ENCODE peak calls at places on chromosomes 2 and 18, in five cellular contexts. One of them, this sample, is unnamed.

GRCh38 chr2:23691106-23691470 is 235.8 kb downstream of the ATAD2B start:
- DNase-seq in AG08396: no peak
- DNase-seq in colonic mucosa: no peak
- DNase-seq in CD8-positive, alpha-beta memory T cell: no peak
- DNase-seq in MV-4-11: no peak
- DNase-seq in this sample: no peak

GRCh38 chr2:4579977-4580376 is 876.6 kb downstream of the DCDC2C start:
- DNase-seq in AG08396: no peak
- DNase-seq in colonic mucosa: no peak
- DNase-seq in CD8-positive, alpha-beta memory T cell: no peak
- DNase-seq in MV-4-11: no peak
- DNase-seq in this sample: no peak

GRCh38 chr2:120914839-120915521 is 179.3 kb downstream of the GLI2 start:
- DNase-seq in AG08396: peak; percentile 91
- DNase-seq in colonic mucosa: peak; percentile 49
- DNase-seq in CD8-positive, alpha-beta memory T cell: no peak
- DNase-seq in MV-4-11: no peak
- DNase-seq in this sample: no peak

GRCh38 chr2:34266908-34267697 is 668.0 kb upstream of the FAM98A start:
- DNase-seq in AG08396: no peak
- DNase-seq in colonic mucosa: no peak
- DNase-seq in CD8-positive, alpha-beta memory T cell: no peak
- DNase-seq in MV-4-11: no peak
- DNase-seq in this sample: no peak

GRCh38 chr18:62210138-62210537 is 23.1 kb downstream of the RELCH start:
- DNase-seq in AG08396: no peak
- DNase-seq in colonic mucosa: no peak
- DNase-seq in CD8-positive, alpha-beta memory T cell: no peak
- DNase-seq in MV-4-11: no peak
- DNase-seq in this sample: no peak

GRCh38 chr2:18404141-18404540 is 156.3 kb downstream of the RDH14 start:
- DNase-seq in AG08396: no peak
- DNase-seq in colonic mucosa: no peak
- DNase-seq in CD8-positive, alpha-beta memory T cell: no peak
- DNase-seq in MV-4-11: no peak
- DNase-seq in this sample: no peak

GRCh38 chr2:160246356-160246755 is 46.3 kb upstream of the ITGB6 start:
- DNase-seq in AG08396: no peak
- DNase-seq in colonic mucosa: no peak
- DNase-seq in CD8-positive, alpha-beta memory T cell: no peak
- DNase-seq in MV-4-11: no peak
- DNase-seq in this sample: no peak

GRCh38 chr2:69143726-69144360 is 130.9 kb downstream of the ANTXR1 start:
- DNase-seq in AG08396: no peak
- DNase-seq in colonic mucosa: no peak
- DNase-seq in CD8-positive, alpha-beta memory T cell: no peak
- DNase-seq in MV-4-11: no peak
- DNase-seq in this sample: no peak

GRCh38 chr18:55401638-55402191 is 186.3 kb downstream of the TCF4 start:
- DNase-seq in AG08396: peak; percentile 57
- DNase-seq in colonic mucosa: no peak
- DNase-seq in CD8-positive, alpha-beta memory T cell: no peak
- DNase-seq in MV-4-11: no peak
- DNase-seq in this sample: no peak

GRCh38 chr2:48219555-48220436 is 310.2 kb upstream of the STON1 start:
- DNase-seq in AG08396: no peak
- DNase-seq in colonic mucosa: no peak
- DNase-seq in CD8-positive, alpha-beta memory T cell: no peak
- DNase-seq in MV-4-11: no peak
- DNase-seq in this sample: no peak

GRCh38 chr18:35127201-35127600 is 86.0 kb downstream of the MAPRE2 start:
- DNase-seq in AG08396: no peak
- DNase-seq in colonic mucosa: no peak
- DNase-seq in CD8-positive, alpha-beta memory T cell: no peak
- DNase-seq in MV-4-11: no peak
- DNase-seq in this sample: no peak

GRCh38 chr2:111054791-111055627 is 65.7 kb upstream of the BCL2L11 start:
- DNase-seq in AG08396: no peak
- DNase-seq in colonic mucosa: no peak
- DNase-seq in CD8-positive, alpha-beta memory T cell: no peak
- DNase-seq in MV-4-11: no peak
- DNase-seq in this sample: no peak

This sample was measured in T-helper 9 cell.